ENCODE peak calls at places on chromosomes 4 and X, in five cellular contexts. V is H1, M is mesenchymal stem cell, C is neuronal stem cell, Y is IMR-90. O is an unnamed sample.

GRCh38 chr4:119207051-119207450 is 5.5 kb upstream of the USP53 start:
- DNase-seq in V (no peak), M (no peak), C (no peak), Y (peak; percentile 50), O (no peak)

GRCh38 chrX:43881410-43882293 is 598 bp downstream of the MAOB start:
- DNase-seq in V (no peak), M (no peak), C (no peak), Y (no peak), O (no peak)

GRCh38 chr4:80070880-80071620 is 2.0 kb downstream of the ANTXR2 start:
- DNase-seq in V (no peak), M (peak; percentile 40), C (no peak), Y (peak; percentile 55), O (no peak)

GRCh38 chr4:91116861-91117260 is 989.7 kb downstream of the CCSER1 start:
- DNase-seq in V (no peak), M (peak; percentile 15), C (no peak), Y (no peak), O (no peak)

GRCh38 chrX:2461711-2462016 is 39.1 kb downstream of the DHRSX start:
- DNase-seq in V (no peak), M (no peak), C (no peak), Y (no peak), O (no peak)

GRCh38 chr4:101020956-101021355 is 326.4 kb downstream of the PPP3CA start:
- DNase-seq in V (no peak), M (peak; percentile 79), C (no peak), Y (peak; percentile 75), O (no peak)

GRCh38 chrX:53186363-53186762 is 38.6 kb downstream of the KDM5C start:
- DNase-seq in V (no peak), M (no peak), C (no peak), Y (peak; percentile 77), O (no peak)

GRCh38 chrX:72268601-72269365 is 8.3 kb downstream of the RPS4X start:
- DNase-seq in V (no peak), M (peak; percentile 67), C (no peak), Y (peak; percentile 92), O (no peak)

DNA sequence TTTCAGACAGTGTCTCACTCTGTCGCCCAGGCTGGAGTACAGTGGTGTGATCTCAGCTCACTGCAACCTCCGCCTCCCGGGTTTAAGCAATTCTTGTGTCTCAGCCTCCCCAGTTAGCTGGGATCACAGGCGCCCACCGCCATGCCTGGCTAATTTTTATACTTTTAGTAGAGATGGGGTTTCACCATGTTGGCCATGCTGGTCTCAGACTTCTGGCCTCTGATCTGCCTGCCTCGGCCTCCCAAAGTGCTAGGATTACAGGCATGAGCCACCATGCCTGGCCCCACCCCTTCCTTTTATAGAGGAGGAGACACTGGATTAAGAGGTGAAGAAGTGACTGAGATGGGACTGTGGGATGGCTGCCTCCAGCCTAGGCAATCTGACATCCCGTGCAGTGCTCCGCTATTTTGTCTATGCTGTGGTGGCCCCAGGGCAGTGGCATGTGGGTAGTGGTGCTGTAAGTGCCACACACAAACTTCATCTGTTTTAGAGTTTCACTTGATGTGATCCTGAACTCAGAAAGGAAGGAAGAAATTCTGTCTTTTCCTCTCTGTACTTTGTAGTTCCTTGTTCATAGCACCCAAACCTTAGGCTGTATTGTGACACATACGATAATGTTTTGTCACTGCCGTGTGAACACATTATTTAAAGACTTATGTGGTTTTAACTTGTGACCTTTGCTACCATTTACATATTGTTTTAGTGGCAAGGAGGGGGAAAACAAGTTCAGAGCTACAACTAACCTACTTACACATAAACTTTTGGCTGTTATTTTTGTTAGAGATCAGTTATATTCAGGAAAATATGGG is 48.9 kb downstream of the FNIP2 start:
- DNase-seq in V (no peak), M (peak; percentile 48), C (no peak), Y (no peak), O (no peak)
- H4K91ac ChIP-seq in V (no peak overlapping the region), M (no peak overlapping the region), C (no peak overlapping the region), Y (no peak overlapping the region), O (no peak overlapping the region)

DNA sequence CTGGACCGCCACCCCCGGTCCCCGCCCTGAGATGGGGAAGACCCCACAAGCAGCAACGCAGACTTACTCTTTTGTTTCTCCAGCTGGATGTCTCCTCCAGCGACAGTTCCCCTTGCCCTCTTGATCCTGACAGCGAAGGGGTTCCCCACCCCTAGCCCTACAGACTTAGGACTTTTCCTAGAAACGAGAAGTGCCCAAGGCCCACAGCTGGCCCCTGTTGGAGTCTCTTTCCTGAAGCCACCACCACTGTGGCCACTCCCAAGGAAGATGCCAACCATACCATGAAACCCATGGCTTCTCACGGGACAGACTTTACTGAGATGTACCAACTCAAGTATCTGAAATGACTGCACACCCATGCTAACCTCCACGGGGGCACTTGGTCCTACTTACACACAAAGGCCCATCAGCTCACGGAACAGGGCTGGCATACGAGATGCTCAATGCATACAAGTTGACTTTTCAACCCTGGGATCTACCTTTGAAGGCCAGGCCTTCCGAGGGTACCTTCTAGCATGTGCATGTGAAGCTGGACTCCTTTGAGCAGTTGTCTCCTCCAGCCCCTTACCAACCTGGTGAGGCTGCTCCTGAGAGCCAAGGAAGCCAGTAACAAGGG is 906 bp upstream of the IRAK1 start:
- DNase-seq in V (no peak), M (peak; percentile 13), C (no peak), Y (no peak), O (no peak)
- H3K18ac ChIP-seq in V (no peak overlapping the region), M (peak overlapping the region; percentile 79), C (peak overlapping the region; percentile 81), Y (peak overlapping the region; percentile 27), O (no peak overlapping the region)

GRCh38 chr4:25223770-25224375 is 10.0 kb upstream of the PI4K2B start:
- DNase-seq in V (no peak), M (peak; percentile 30), C (peak; percentile 47), Y (peak; percentile 22), O (peak; percentile 46)
- H3K9me3 ChIP-seq in V (peaks cover 48% of the 10 kb centered on the region), M (peaks cover 34% of the 10 kb centered on the region), C (peaks cover 12% of the 10 kb centered on the region), Y (peaks cover 12% of the 10 kb centered on the region), O (peaks cover 33% of the 10 kb centered on the region)

GRCh38 chrX:154372612-154373022 is 1.8 kb downstream of the FLNA start:
- DNase-seq in V (no peak), M (peak; percentile 60), C (no peak), Y (peak; percentile 65), O (no peak)
- H4K91ac ChIP-seq in V (no peak overlapping the region), M (no peak overlapping the region), C (no peak overlapping the region), Y (peak overlapping the region; percentile 94), O (no peak overlapping the region)

GRCh38 chr4:102760645-102761477 is at the start of gene MANBA:
- DNase-seq in V (peak; percentile 54), M (peak; percentile 88), C (peak; percentile 84), Y (peak; percentile 69), O (peak; percentile 90)
- H3K18ac ChIP-seq in V (peak within 1 kb of the TSS; percentile 73), M (peak within 1 kb of the TSS; percentile 85), C (peak within 1 kb of the TSS; percentile 99), Y (peak within 1 kb of the TSS; percentile 69), O (peak within 1 kb of the TSS; percentile 16)

GRCh38 chrX:153299855-153300254 is 21.7 kb downstream of the PNMA6F start:
- DNase-seq in V (no peak), M (no peak), C (no peak), Y (no peak), O (no peak)

GRCh38 chrX:153304988-153305736 is 16.4 kb downstream of the PNMA6F start:
- DNase-seq in V (no peak), M (no peak), C (no peak), Y (no peak), O (no peak)

GRCh38 chrX:153303276-153304262 is 18.0 kb downstream of the PNMA6F start:
- DNase-seq in V (no peak), M (no peak), C (no peak), Y (no peak), O (no peak)

GRCh38 chrX:153301746-153302145 is 19.8 kb downstream of the PNMA6F start:
- DNase-seq in V (no peak), M (no peak), C (no peak), Y (no peak), O (no peak)

GRCh38 chrX:153302796-153303195 is 18.8 kb downstream of the PNMA6F start:
- DNase-seq in V (no peak), M (no peak), C (no peak), Y (no peak), O (no peak)
- H3K9me3 ChIP-seq in V (no peaks in the 10 kb centered on the region), M (no peaks in the 10 kb centered on the region), C (no peaks in the 10 kb centered on the region), Y (no peaks in the 10 kb centered on the region), O (peaks cover 47% of the 10 kb centered on the region)

DNA sequence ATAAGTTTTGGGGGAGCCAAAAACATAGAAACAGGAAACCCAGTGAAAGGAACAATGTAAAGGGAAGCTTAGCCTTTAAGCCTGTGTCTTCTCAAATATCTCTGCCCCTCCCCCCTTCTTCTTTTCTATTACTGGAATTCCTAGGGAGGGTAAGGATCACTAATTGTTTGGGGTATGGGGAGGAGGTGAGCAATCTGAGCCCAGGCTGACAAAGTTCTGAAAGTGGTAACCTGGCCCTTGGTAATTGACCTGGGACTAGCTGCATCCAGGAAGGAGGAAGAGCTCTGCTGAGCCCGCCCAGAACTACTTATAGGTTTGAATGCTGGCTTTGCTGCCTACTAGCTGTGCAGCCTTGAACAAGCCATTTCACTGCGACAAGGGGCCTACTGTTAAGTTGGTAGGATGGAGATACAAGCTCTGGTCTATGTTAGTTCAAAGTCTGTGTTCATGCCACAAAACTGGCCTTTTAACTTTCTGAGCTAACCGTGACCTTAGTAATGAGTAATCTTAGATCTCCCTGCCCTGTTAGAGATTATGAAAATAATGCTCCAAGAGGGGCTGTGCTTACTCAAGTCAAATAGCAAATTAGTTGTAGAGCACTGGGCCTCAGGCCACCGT is 37.8 kb downstream of the DGKK start:
- DNase-seq in V (peak; percentile 29), M (no peak), C (peak; percentile 21), Y (no peak), O (peak; percentile 40)
- H4K91ac ChIP-seq in V (peak overlapping the region; percentile 56), M (no peak overlapping the region), C (no peak overlapping the region), Y (no peak overlapping the region), O (no peak overlapping the region)

DNA sequence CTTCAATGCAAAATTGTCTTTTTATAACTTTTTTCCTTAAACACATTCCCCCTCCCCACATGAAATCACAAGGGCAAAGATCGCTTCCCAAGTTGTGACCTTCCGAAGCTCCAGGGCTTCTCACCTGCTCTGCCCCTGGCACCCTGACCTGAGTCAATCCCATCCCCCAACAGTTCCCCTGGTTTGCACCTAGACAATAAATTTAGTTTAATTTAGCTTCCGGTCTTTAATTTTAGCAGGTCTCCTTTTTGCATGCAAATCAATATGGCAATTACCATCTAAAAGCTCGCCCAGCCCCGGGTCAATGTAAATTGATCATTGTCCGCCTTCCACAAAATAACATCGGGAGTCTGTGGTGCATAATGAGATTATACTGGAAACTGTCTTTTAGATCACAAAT is 6.8 kb downstream of the BCOR start:
- DNase-seq in V (no peak), M (no peak), C (no peak), Y (no peak), O (peak; percentile 61)
- H3K18ac ChIP-seq in V (no peak overlapping the region), M (peak overlapping the region; percentile 43), C (no peak overlapping the region), Y (no peak overlapping the region), O (no peak overlapping the region)

GRCh38 chr4:167581449-167581965 is 347.2 kb upstream of the SPOCK3 start:
- DNase-seq in V (no peak), M (no peak), C (no peak), Y (no peak), O (no peak)

GRCh38 chr4:167578906-167579305 is 344.6 kb upstream of the SPOCK3 start:
- DNase-seq in V (no peak), M (no peak), C (peak; percentile 14), Y (no peak), O (no peak)
- H3K9me3 ChIP-seq in V (peaks cover 21% of the 10 kb centered on the region), M (peaks cover 45% of the 10 kb centered on the region), C (no peaks in the 10 kb centered on the region), Y (peaks cover 9% of the 10 kb centered on the region), O (no peaks in the 10 kb centered on the region)

O was measured in H9.